ENCODE peak calls at places on chromosomes 5 and 9, in six cellular contexts. One of them, this sample, is unnamed.

GRCh38 chr5:127766556-127767335 is 63.6 kb downstream of the CCDC192 start:
- DNase-seq in endothelial cell: no peak
- DNase-seq in NCI-H446 treated with DMSO at 0.1 percent for 48 hours: no peak
- DNase-seq in GM23248: peak
- DNase-seq in AG04449: no peak
- DNase-seq in NCI-H524: no peak
- DNase-seq in this sample: no peak

GRCh38 chr9:129480227-129480626 is 140.7 kb downstream of the C9orf50 start:
- DNase-seq in AG04449: no peak
- DNase-seq in GM23248: peak
- DNase-seq in endothelial cell: no peak
- DNase-seq in NCI-H524: no peak
- DNase-seq in NCI-H446 treated with DMSO at 0.1 percent for 48 hours: no peak
- DNase-seq in this sample: no peak

GRCh38 chr5:147568710-147569109 is 58.8 kb upstream of the DPYSL3 start:
- DNase-seq in GM23248: no peak
- DNase-seq in NCI-H446 treated with DMSO at 0.1 percent for 48 hours: no peak
- DNase-seq in endothelial cell: no peak
- DNase-seq in NCI-H524: no peak
- DNase-seq in AG04449: no peak
- DNase-seq in this sample: no peak

GRCh38 chr5:157324237-157324636 is 58.3 kb downstream of the CYFIP2 start:
- DNase-seq in NCI-H446 treated with DMSO at 0.1 percent for 48 hours: no peak
- DNase-seq in NCI-H524: no peak
- DNase-seq in endothelial cell: peak
- DNase-seq in GM23248: no peak
- DNase-seq in AG04449: no peak
- DNase-seq in this sample: no peak

GRCh38 chr5:172791726-172792445 is 20.9 kb upstream of the DUSP1 start:
- DNase-seq in endothelial cell: no peak
- DNase-seq in NCI-H446 treated with DMSO at 0.1 percent for 48 hours: no peak
- DNase-seq in NCI-H524: no peak
- DNase-seq in GM23248: peak
- DNase-seq in AG04449: no peak
- DNase-seq in this sample: no peak

GRCh38 chr5:5497132-5497748 is 74.8 kb downstream of the ICE1 start:
- DNase-seq in NCI-H446 treated with DMSO at 0.1 percent for 48 hours: no peak
- DNase-seq in NCI-H524: peak
- DNase-seq in endothelial cell: peak
- DNase-seq in AG04449: no peak
- DNase-seq in GM23248: peak
- DNase-seq in this sample: peak

GRCh38 chr9:15211160-15211993 is 95.6 kb downstream of the TTC39B start:
- DNase-seq in endothelial cell: peak
- DNase-seq in NCI-H446 treated with DMSO at 0.1 percent for 48 hours: peak
- DNase-seq in NCI-H524: peak
- DNase-seq in GM23248: peak
- DNase-seq in AG04449: no peak
- DNase-seq in this sample: peak

GRCh38 chr5:143215685-143216084 is 187.8 kb downstream of the NR3C1 start:
- DNase-seq in endothelial cell: no peak
- DNase-seq in NCI-H524: no peak
- DNase-seq in AG04449: no peak
- DNase-seq in NCI-H446 treated with DMSO at 0.1 percent for 48 hours: no peak
- DNase-seq in GM23248: no peak
- DNase-seq in this sample: no peak

GRCh38 chr5:87022415-87022814 is 245.3 kb upstream of the RASA1 start:
- DNase-seq in NCI-H524: no peak
- DNase-seq in AG04449: no peak
- DNase-seq in GM23248: no peak
- DNase-seq in endothelial cell: no peak
- DNase-seq in NCI-H446 treated with DMSO at 0.1 percent for 48 hours: no peak
- DNase-seq in this sample: peak

GRCh38 chr9:28206280-28206679 is 633.0 kb upstream of the C9orf72 start:
- DNase-seq in AG04449: no peak
- DNase-seq in NCI-H524: no peak
- DNase-seq in endothelial cell: no peak
- DNase-seq in GM23248: no peak
- DNase-seq in NCI-H446 treated with DMSO at 0.1 percent for 48 hours: no peak
- DNase-seq in this sample: no peak

GRCh38 chr9:89354471-89354870 is 36.2 kb downstream of the SECISBP2 start:
- DNase-seq in GM23248: no peak
- DNase-seq in AG04449: no peak
- DNase-seq in NCI-H446 treated with DMSO at 0.1 percent for 48 hours: no peak
- DNase-seq in endothelial cell: no peak
- DNase-seq in NCI-H524: no peak
- DNase-seq in this sample: no peak

GRCh38 chr9:106696804-106697203 is 166.2 kb upstream of the ZNF462 start:
- DNase-seq in NCI-H524: no peak
- DNase-seq in GM23248: no peak
- DNase-seq in endothelial cell: no peak
- DNase-seq in AG04449: no peak
- DNase-seq in NCI-H446 treated with DMSO at 0.1 percent for 48 hours: no peak
- DNase-seq in this sample: no peak

GRCh38 chr5:122192477-122192876 is 63.1 kb downstream of the ZNF474 start:
- DNase-seq in GM23248: no peak
- DNase-seq in AG04449: no peak
- DNase-seq in NCI-H446 treated with DMSO at 0.1 percent for 48 hours: no peak
- DNase-seq in NCI-H524: no peak
- DNase-seq in endothelial cell: no peak
- DNase-seq in this sample: no peak

This sample was measured in upper lobe of left lung.